ENCODE peak calls at places on chromosomes 7 and 10, in ten cellular contexts. C is A549, W is OCI-LY7, M is keratinocyte, K is hepatocyte, B is IMR-90, H is PC-9, P is HCT116, F is neural progenitor cell, D is H9. G is an unnamed sample.

GRCh38 chr7:25405736-25406135 is 177.4 kb upstream of the NPVF start:
- DNase-seq in H (no peak), P (no peak), B (no peak), W (no peak), D (no peak), C (no peak), F (no peak), K (peak), M (no peak), G (no peak)

GRCh38 chr7:41987-42386 is 150.4 kb upstream of the FAM20C start:
- DNase-seq in M (no peak), B (no peak), K (no peak), C (no peak), P (no peak), W (no peak), H (no peak), F (no peak), D (no peak), G (peak)

GRCh38 chr10:21990449-21990848 is 13.1 kb downstream of the DNAJC1 start:
- DNase-seq in P (no peak), W (no peak), F (no peak), B (no peak), M (no peak), D (no peak), H (no peak), K (no peak), C (no peak), G (no peak)

GRCh38 chr7:45970454-45970853 is 49.4 kb upstream of the IGFBP3 start:
- DNase-seq in W (no peak), C (no peak), M (no peak), B (no peak), D (no peak), P (no peak), H (no peak), F (no peak), K (no peak), G (no peak)

GRCh38 chr10:30062090-30062489 is 2.7 kb upstream of the JCAD start:
- DNase-seq in B (peak), K (no peak), M (no peak), D (no peak), W (no peak), C (no peak), P (no peak), F (no peak), H (no peak), G (peak)

GRCh38 chr7:122694697-122695096 is 4.2 kb downstream of the RNF133 start:
- DNase-seq in P (no peak), C (no peak), D (no peak), F (no peak), K (no peak), B (no peak), W (no peak), M (no peak), H (no peak), G (no peak)

GRCh38 chr10:97479939-97480338 is 18.3 kb downstream of the MMS19 start:
- DNase-seq in K (no peak), F (peak), P (no peak), H (no peak), M (no peak), C (no peak), D (peak), W (no peak), B (no peak), G (no peak)

GRCh38 chr7:38844952-38845563 is 63.9 kb downstream of the VPS41 start:
- DNase-seq in B (no peak), P (no peak), H (no peak), K (no peak), C (no peak), D (no peak), W (no peak), F (no peak), M (no peak), G (no peak)

GRCh38 chr10:24957624-24958435 is 5.4 kb upstream of the PRTFDC1 start:
- DNase-seq in B (peak), C (peak), P (peak), M (no peak), F (no peak), D (no peak), H (no peak), W (no peak), K (no peak), G (peak)

GRCh38 chr10:132070724-132071123 is 5.0 kb downstream of the JAKMIP3 start:
- DNase-seq in K (no peak), F (no peak), H (no peak), B (no peak), D (no peak), W (no peak), M (no peak), C (no peak), P (no peak), G (no peak)

GRCh38 chr10:32687116-32687515 is 241.2 kb downstream of the CCDC7 start:
- DNase-seq in H (no peak), F (no peak), D (no peak), W (no peak), M (no peak), B (peak), K (no peak), P (no peak), C (no peak), G (no peak)

GRCh38 chr7:12584940-12585339 is 14.4 kb downstream of the SCIN start:
- DNase-seq in C (no peak), P (no peak), B (no peak), K (no peak), M (no peak), W (no peak), F (no peak), D (no peak), H (peak), G (no peak)

GRCh38 chr7:149067869-149068268 is 22.6 kb downstream of the ZNF786 start:
- DNase-seq in D (no peak), P (no peak), F (no peak), M (no peak), C (no peak), H (no peak), K (no peak), B (no peak), W (peak), G (no peak)

GRCh38 chr7:74206589-74207120 is 3.2 kb upstream of the LAT2 start:
- DNase-seq in P (peak), D (peak), C (peak), H (peak), W (peak), M (no peak), K (peak), F (peak), B (peak), G (peak)

GRCh38 chr7:34900891-34901493 is 136.3 kb downstream of the DPY19L1 start:
- DNase-seq in H (no peak), W (peak), M (no peak), D (peak), C (no peak), K (no peak), B (no peak), P (peak), F (peak), G (no peak)

GRCh38 chr10:72316748-72317435 is 37.8 kb downstream of the DNAJB12 start:
- DNase-seq in B (no peak), W (peak), P (no peak), K (peak), H (no peak), D (no peak), M (no peak), C (no peak), F (no peak), G (no peak)

GRCh38 chr7:128917061-128917460 is 6.6 kb upstream of the KCP start:
- DNase-seq in B (no peak), C (no peak), D (peak), K (no peak), P (no peak), W (no peak), F (no peak), M (no peak), H (no peak), G (no peak)

GRCh38 chr7:152553671-152554317 is 118.0 kb upstream of the KMT2C start:
- DNase-seq in W (no peak), K (no peak), P (no peak), D (peak), F (no peak), H (no peak), C (no peak), B (no peak), M (no peak), G (no peak)

GRCh38 chr7:29087840-29088169 is 58.5 kb downstream of the CPVL start:
- DNase-seq in W (no peak), D (no peak), K (no peak), M (no peak), F (no peak), C (no peak), H (no peak), B (no peak), P (no peak), G (no peak)

GRCh38 chr7:29095666-29096560 is 50.4 kb downstream of the CPVL start:
- DNase-seq in M (no peak), C (no peak), W (no peak), P (no peak), D (no peak), F (no peak), K (no peak), H (no peak), B (no peak), G (peak)

GRCh38 chr7:29091121-29091601 is 55.2 kb downstream of the CPVL start:
- DNase-seq in W (no peak), H (no peak), P (no peak), K (peak), C (no peak), M (no peak), D (no peak), F (peak), B (no peak), G (peak)

GRCh38 chr7:29086545-29086944 is 59.8 kb downstream of the CPVL start:
- DNase-seq in H (no peak), P (no peak), K (no peak), C (no peak), D (no peak), F (no peak), W (no peak), B (no peak), M (no peak), G (no peak)

DNA sequence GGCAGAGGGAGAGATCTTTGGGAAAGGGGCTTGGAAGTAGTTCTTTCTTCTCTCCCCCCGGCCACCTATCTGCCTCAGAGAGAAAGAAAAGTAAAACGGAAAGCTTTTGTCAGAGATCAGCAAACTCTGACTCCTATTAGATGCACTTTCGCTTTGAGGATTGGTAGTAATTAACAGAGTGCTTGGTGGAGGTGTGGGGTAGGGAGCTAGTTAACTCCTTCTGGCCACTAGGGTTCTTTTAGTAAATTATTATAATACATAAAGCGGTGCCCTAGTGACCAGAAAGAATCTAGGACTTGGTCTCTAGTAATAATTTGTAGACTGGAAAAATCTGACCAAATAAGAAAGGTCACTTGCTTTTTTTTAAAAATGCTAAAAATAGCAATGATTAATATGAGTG is 54.6 kb downstream of the CPVL start:
- DNase-seq in H (no peak), D (no peak), C (peak), B (no peak), P (no peak), K (no peak), W (no peak), M (no peak), F (peak), G (no peak)
- TF ChIP-seq CTCF in H (no peak), D (no peak), C (no peak), B (no peak), P (no peak), K (no peak), W (no peak), M (no peak), F (peak), G (peak)

DNA sequence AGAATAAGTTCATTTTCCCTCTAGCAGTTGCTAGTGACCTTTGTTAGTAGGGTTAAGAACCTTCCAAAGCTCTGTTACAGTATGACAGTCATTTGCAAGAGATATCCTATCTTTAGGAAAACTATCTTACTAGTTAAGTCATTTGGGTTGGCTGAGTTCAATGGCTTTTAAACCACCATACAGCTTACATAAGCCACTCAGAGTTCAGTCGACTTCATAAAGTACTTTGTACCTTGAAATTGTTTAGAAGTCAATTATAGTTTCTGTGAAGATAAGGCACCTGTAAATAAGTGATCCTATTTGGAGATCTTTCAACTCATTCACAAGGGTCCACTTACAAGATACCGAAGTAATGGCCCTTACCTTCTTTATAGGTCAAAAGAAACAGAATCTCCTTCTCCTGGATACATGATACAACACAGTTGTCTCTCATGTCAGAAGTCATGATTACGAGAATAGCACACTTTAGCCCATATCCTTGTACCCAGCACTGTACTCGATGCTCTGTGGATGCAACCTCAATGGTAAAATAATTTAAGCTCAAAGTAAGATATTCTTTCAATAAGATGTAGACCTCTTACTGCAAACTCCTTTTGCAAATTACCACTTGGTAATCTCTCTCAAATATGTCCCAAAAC is 11.9 kb upstream of the ABCC2 start:
- DNase-seq in D (no peak), W (no peak), F (no peak), B (no peak), P (no peak), C (no peak), K (peak), M (no peak), H (no peak), G (no peak)
- H3K4me2 ChIP-seq in D (no peak), W (no peak), F (no peak), B (no peak), P (no peak), C (no peak), K (no peak), M (no peak), H (no peak), G (no peak)

GRCh38 chr10:63446716-63447440 is 18.9 kb downstream of the JMJD1C start:
- DNase-seq in B (no peak), M (no peak), K (no peak), C (no peak), W (no peak), F (no peak), P (no peak), D (no peak), H (no peak), G (no peak)
- TF ChIP-seq CTCF in B (no peak), M (no peak), K (no peak), C (no peak), W (no peak), F (no peak), P (no peak), D (no peak), H (no peak), G (no peak)

GRCh38 chr10:120749032-120749431 is 102.1 kb upstream of the WDR11 start:
- DNase-seq in K (no peak), W (no peak), F (no peak), D (no peak), C (no peak), M (no peak), B (no peak), H (no peak), P (no peak), G (no peak)
- H3K4me2 ChIP-seq in K (no peak), W (no peak), F (no peak), D (no peak), C (no peak), M (no peak), B (no peak), H (no peak), P (no peak), G (no peak)

GRCh38 chr10:48533540-48533939 is 71.3 kb downstream of the ARHGAP22 start:
- DNase-seq in C (no peak), D (no peak), P (no peak), F (no peak), M (no peak), H (no peak), W (no peak), K (no peak), B (no peak), G (no peak)

GRCh38 chr10:48536916-48537890 is 67.7 kb downstream of the ARHGAP22 start:
- DNase-seq in H (no peak), D (peak), F (no peak), P (no peak), K (no peak), W (no peak), C (no peak), M (no peak), B (no peak), G (no peak)

GRCh38 chr10:48533951-48534720 is 70.7 kb downstream of the ARHGAP22 start:
- DNase-seq in B (no peak), P (no peak), F (no peak), D (peak), K (no peak), W (no peak), C (no peak), H (peak), M (no peak), G (peak)

GRCh38 chr10:48536226-48536500 is 68.7 kb downstream of the ARHGAP22 start:
- DNase-seq in M (no peak), D (no peak), K (no peak), C (no peak), W (no peak), F (no peak), H (no peak), B (no peak), P (no peak), G (no peak)

DNA sequence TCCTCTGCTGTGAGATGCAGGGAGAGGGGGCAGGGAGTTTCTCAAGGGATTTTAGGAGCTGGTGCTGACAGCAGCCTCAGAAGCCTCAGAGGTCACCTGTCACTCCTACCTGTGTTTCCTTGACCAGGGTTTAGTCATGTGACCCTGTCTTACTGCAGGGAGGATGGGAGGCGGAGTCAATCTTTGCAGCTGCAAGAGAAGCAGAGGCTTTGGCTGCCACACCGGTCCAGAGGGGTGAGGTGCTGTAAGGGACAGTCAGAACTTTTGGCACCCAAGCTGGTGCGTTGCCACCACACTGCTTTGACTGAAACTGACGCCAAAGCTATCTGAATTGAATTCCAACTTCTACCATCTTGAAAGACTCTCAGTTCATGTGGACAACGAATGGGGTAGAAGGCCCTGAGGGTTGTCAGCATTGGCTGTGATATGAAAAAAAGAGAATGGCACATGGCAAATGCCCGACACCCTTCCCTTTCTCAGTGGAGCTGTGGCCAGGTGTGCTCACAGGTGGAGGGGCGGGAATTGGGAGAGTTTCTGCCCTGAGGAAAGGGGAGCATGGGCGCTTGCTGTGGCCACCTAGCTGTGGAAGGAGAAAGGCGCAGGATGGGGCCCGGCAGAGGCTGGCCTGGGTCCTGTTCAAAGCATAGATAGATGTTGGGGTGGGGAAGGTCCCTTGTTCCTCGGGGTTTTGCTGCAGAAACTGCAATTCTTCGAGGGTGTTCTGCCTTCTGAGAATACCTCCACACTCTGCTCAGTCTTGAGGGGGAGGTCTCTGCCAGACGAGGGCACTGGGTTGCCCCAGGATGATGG is 69.3 kb downstream of the ARHGAP22 start:
- DNase-seq in B (no peak), M (no peak), H (no peak), W (no peak), C (no peak), D (peak), F (no peak), P (no peak), K (no peak), G (no peak)
- TF ChIP-seq CTCF in B (no peak), M (peak), H (no peak), W (peak), C (no peak), D (peak), F (peak), P (no peak), K (no peak), G (no peak)

GRCh38 chr10:96401036-96401435 is 42.2 kb upstream of the OPALIN start:
- DNase-seq in D (no peak), M (no peak), F (peak), K (no peak), B (no peak), W (no peak), H (no peak), C (no peak), P (no peak), G (no peak)
- H3K4me2 ChIP-seq in D (no peak), M (no peak), F (peak), K (no peak), B (no peak), W (no peak), H (no peak), C (no peak), P (no peak), G (no peak)

GRCh38 chr10:87771871-87772500 is 46.0 kb downstream of the ATAD1 start:
- DNase-seq in P (no peak), D (no peak), H (no peak), C (peak), B (peak), W (peak), F (peak), M (no peak), K (peak), G (peak)

GRCh38 chr10:87781545-87781944 is 36.5 kb downstream of the ATAD1 start:
- DNase-seq in P (no peak), M (no peak), W (no peak), C (no peak), K (no peak), B (no peak), F (no peak), D (no peak), H (no peak), G (no peak)

GRCh38 chr10:87775766-87776165 is 42.3 kb downstream of the ATAD1 start:
- DNase-seq in M (no peak), B (peak), H (no peak), K (no peak), W (no peak), D (no peak), P (no peak), C (no peak), F (no peak), G (peak)

GRCh38 chr10:87776328-87776727 is 41.7 kb downstream of the ATAD1 start:
- DNase-seq in D (no peak), K (no peak), W (no peak), F (no peak), P (no peak), B (no peak), C (no peak), H (no peak), M (no peak), G (no peak)
- TF ChIP-seq CTCF in D (no peak), K (no peak), W (no peak), F (no peak), P (no peak), B (no peak), C (no peak), H (no peak), M (no peak), G (no peak)

GRCh38 chr7:51613911-51614344 is 297.3 kb upstream of the COBL start:
- DNase-seq in W (no peak), C (no peak), B (no peak), K (no peak), P (no peak), F (no peak), M (no peak), D (no peak), H (no peak), G (peak)
- H3K4me2 ChIP-seq in W (no peak), C (no peak), B (no peak), K (no peak), P (no peak), F (no peak), M (no peak), D (no peak), H (no peak), G (no peak)

DNA sequence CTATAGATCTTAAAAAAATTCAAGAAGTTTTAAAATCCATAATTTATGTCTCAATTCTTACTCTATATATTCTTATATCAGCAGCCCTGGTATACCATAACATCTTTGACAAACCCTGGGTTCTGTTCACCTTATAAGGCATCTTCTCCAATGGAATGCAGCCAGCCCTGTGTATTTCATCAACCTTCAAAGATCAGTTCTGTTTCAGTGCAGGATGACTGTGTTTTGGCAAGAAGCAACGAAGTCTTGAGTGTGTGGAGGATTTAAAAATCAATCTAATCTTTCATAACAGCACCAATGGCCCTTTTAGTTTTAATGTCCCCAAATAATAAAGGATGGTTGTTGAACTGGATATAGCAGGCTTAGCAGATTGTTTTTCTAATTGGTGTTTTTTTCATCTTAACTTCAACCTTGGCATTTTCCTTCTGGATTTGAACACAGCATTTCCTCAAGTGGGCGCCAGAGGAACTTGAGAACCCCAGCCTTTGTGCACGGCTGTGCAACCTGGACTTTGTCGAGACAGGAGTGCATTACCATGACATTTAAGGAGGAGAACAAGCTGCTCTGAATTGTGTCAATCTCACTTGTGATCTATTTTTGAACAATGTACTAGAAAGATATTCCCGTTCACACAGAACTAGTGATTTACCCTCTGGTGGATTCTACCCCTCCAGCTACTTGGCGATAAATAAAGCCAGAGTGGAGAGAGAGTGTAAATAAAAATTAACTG is 313.3 kb upstream of the AKR1E2 start:
- DNase-seq in C (peak), B (peak), D (peak), H (peak), K (peak), F (peak), M (no peak), P (peak), W (peak), G (peak)
- TF ChIP-seq CTCF in C (peak), B (peak), D (peak), H (peak), K (peak), F (peak), M (peak), P (peak), W (peak), G (peak)